ENCODE peak calls at places on chromosomes 5 and 9, in eight cellular contexts. One of them, this sample, is unnamed. For H3K4me1 and H3K27me3, the result is how much of the 10 kb centered on the place peaks cover.

GRCh38 chr9:38039907-38040682 is 28.9 kb downstream of the SHB start:
- DNase-seq in astrocyte: no peak
- DNase-seq in neuronal stem cell: no peak
- DNase-seq in H9: no peak
- DNase-seq in CD8-positive, alpha-beta memory T cell: no peak
- DNase-seq in aorta: no peak
- DNase-seq in lower lobe of right lung: no peak
- DNase-seq in effector memory CD4-positive, alpha-beta T cell: no peak
- DNase-seq in this sample: no peak

GRCh38 chr5:102961671-102962070 is 158.3 kb downstream of the GIN1 start:
- DNase-seq in astrocyte: no peak
- DNase-seq in neuronal stem cell: no peak
- DNase-seq in H9: no peak
- DNase-seq in CD8-positive, alpha-beta memory T cell: no peak
- DNase-seq in aorta: no peak
- DNase-seq in lower lobe of right lung: no peak
- DNase-seq in effector memory CD4-positive, alpha-beta T cell: no peak
- DNase-seq in this sample: no peak

GRCh38 chr5:159021360-159022177 is 78.1 kb downstream of the EBF1 start:
- DNase-seq in astrocyte: no peak
- DNase-seq in neuronal stem cell: no peak
- DNase-seq in H9: no peak
- DNase-seq in CD8-positive, alpha-beta memory T cell: no peak
- DNase-seq in aorta: no peak
- DNase-seq in lower lobe of right lung: no peak
- DNase-seq in effector memory CD4-positive, alpha-beta T cell: no peak
- DNase-seq in this sample: no peak

GRCh38 chr5:133337795-133338445 is 274.4 kb downstream of the FSTL4 start:
- DNase-seq in astrocyte: no peak
- DNase-seq in neuronal stem cell: no peak
- DNase-seq in H9: no peak
- DNase-seq in CD8-positive, alpha-beta memory T cell: no peak
- DNase-seq in aorta: peak
- DNase-seq in lower lobe of right lung: no peak
- DNase-seq in effector memory CD4-positive, alpha-beta T cell: no peak
- DNase-seq in this sample: no peak

GRCh38 chr5:17012289-17012688 is 76.2 kb upstream of the MYO10 start:
- DNase-seq in astrocyte: peak
- DNase-seq in neuronal stem cell: no peak
- DNase-seq in H9: no peak
- DNase-seq in CD8-positive, alpha-beta memory T cell: no peak
- DNase-seq in aorta: no peak
- DNase-seq in lower lobe of right lung: no peak
- DNase-seq in effector memory CD4-positive, alpha-beta T cell: no peak
- DNase-seq in this sample: peak

GRCh38 chr5:133526368-133526767 is 86.0 kb downstream of the FSTL4 start:
- DNase-seq in astrocyte: no peak
- DNase-seq in neuronal stem cell: no peak
- DNase-seq in H9: no peak
- DNase-seq in CD8-positive, alpha-beta memory T cell: no peak
- DNase-seq in aorta: no peak
- DNase-seq in lower lobe of right lung: no peak
- DNase-seq in effector memory CD4-positive, alpha-beta T cell: no peak
- DNase-seq in this sample: no peak

GRCh38 chr5:173326501-173326960 is 1.7 kb downstream of the STC2 start:
- DNase-seq in astrocyte: peak
- DNase-seq in neuronal stem cell: no peak
- DNase-seq in H9: no peak
- DNase-seq in CD8-positive, alpha-beta memory T cell: no peak
- DNase-seq in aorta: no peak
- DNase-seq in lower lobe of right lung: no peak
- DNase-seq in effector memory CD4-positive, alpha-beta T cell: no peak
- DNase-seq in this sample: peak

GRCh38 chr9:89029788-89030187 is 38.5 kb downstream of the S1PR3 start:
- DNase-seq in astrocyte: no peak
- DNase-seq in neuronal stem cell: no peak
- DNase-seq in H9: no peak
- DNase-seq in CD8-positive, alpha-beta memory T cell: no peak
- DNase-seq in aorta: no peak
- DNase-seq in lower lobe of right lung: no peak
- DNase-seq in effector memory CD4-positive, alpha-beta T cell: no peak
- DNase-seq in this sample: no peak

GRCh38 chr5:174083041-174083827 is 37.7 kb downstream of the NSG2 start:
- DNase-seq in astrocyte: no peak
- DNase-seq in neuronal stem cell: no peak
- DNase-seq in H9: no peak
- DNase-seq in CD8-positive, alpha-beta memory T cell: no peak
- DNase-seq in aorta: no peak
- DNase-seq in lower lobe of right lung: no peak
- DNase-seq in effector memory CD4-positive, alpha-beta T cell: no peak
- DNase-seq in this sample: no peak

GRCh38 chr5:121793791-121794190 is 57.9 kb upstream of the FTMT start:
- DNase-seq in astrocyte: no peak
- DNase-seq in neuronal stem cell: no peak
- DNase-seq in H9: no peak
- DNase-seq in CD8-positive, alpha-beta memory T cell: no peak
- DNase-seq in aorta: no peak
- DNase-seq in lower lobe of right lung: no peak
- DNase-seq in effector memory CD4-positive, alpha-beta T cell: no peak
- DNase-seq in this sample: no peak

GRCh38 chr9:88991066-88992030 is at the start of gene S1PR3:
- DNase-seq in astrocyte: no peak
- DNase-seq in neuronal stem cell: peak
- DNase-seq in H9: peak
- DNase-seq in CD8-positive, alpha-beta memory T cell: no peak
- DNase-seq in aorta: peak
- DNase-seq in lower lobe of right lung: peak
- DNase-seq in effector memory CD4-positive, alpha-beta T cell: no peak
- DNase-seq in this sample: peak

GRCh38 chr9:82488702-82489578 is 500.4 kb downstream of the SPATA31D1 start:
- DNase-seq in astrocyte: peak
- DNase-seq in neuronal stem cell: no peak
- DNase-seq in H9: no peak
- DNase-seq in CD8-positive, alpha-beta memory T cell: no peak
- DNase-seq in aorta: no peak
- DNase-seq in lower lobe of right lung: no peak
- DNase-seq in effector memory CD4-positive, alpha-beta T cell: no peak
- DNase-seq in this sample: peak

GRCh38 chr9:82490019-82490499 is 501.5 kb downstream of the SPATA31D1 start:
- DNase-seq in astrocyte: peak
- DNase-seq in neuronal stem cell: no peak
- DNase-seq in H9: no peak
- DNase-seq in CD8-positive, alpha-beta memory T cell: no peak
- DNase-seq in aorta: no peak
- DNase-seq in lower lobe of right lung: no peak
- DNase-seq in effector memory CD4-positive, alpha-beta T cell: no peak
- DNase-seq in this sample: peak

GRCh38 chr9:82491604-82492003 is 503.0 kb downstream of the SPATA31D1 start:
- DNase-seq in astrocyte: peak
- DNase-seq in neuronal stem cell: no peak
- DNase-seq in H9: no peak
- DNase-seq in CD8-positive, alpha-beta memory T cell: no peak
- DNase-seq in aorta: no peak
- DNase-seq in lower lobe of right lung: no peak
- DNase-seq in effector memory CD4-positive, alpha-beta T cell: no peak
- DNase-seq in this sample: no peak

GRCh38 chr9:82489579-82489915 is 501.0 kb downstream of the SPATA31D1 start:
- DNase-seq in astrocyte: peak
- DNase-seq in neuronal stem cell: no peak
- DNase-seq in H9: no peak
- DNase-seq in CD8-positive, alpha-beta memory T cell: no peak
- DNase-seq in aorta: no peak
- DNase-seq in lower lobe of right lung: no peak
- DNase-seq in effector memory CD4-positive, alpha-beta T cell: no peak
- DNase-seq in this sample: peak

DNA sequence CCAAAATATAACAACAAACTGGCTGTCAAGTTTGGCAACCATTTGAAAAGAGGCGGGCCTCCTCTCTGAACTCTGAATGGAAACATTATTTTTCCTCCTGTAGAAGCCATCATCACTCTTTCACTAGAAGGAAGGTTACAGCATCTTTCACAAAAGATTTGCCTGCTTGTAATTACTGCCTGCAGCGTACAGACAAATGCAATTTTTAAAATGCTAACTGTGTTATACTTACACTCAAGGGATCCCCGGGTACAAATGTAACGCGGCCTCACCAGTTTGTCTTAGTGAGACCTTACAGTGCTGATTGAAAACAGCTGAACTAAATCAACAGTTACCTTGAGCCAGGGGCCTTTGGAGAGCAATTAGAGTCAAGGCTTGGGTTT is 499.7 kb downstream of the SPATA31D1 start:
- DNase-seq in astrocyte: no peak
- DNase-seq in neuronal stem cell: no peak
- DNase-seq in H9: no peak
- DNase-seq in CD8-positive, alpha-beta memory T cell: no peak
- DNase-seq in aorta: no peak
- DNase-seq in lower lobe of right lung: no peak
- DNase-seq in effector memory CD4-positive, alpha-beta T cell: no peak
- DNase-seq in this sample: no peak
- H3K27ac ChIP-seq in astrocyte: peak
- H3K27ac ChIP-seq in neuronal stem cell: no peak
- H3K27ac ChIP-seq in H9: no peak
- H3K27ac ChIP-seq in CD8-positive, alpha-beta memory T cell: no peak
- H3K27ac ChIP-seq in aorta: no peak
- H3K27ac ChIP-seq in lower lobe of right lung: no peak
- H3K27ac ChIP-seq in effector memory CD4-positive, alpha-beta T cell: no peak
- H3K27ac ChIP-seq in this sample: no peak

GRCh38 chr9:114385412-114386181 is 2.2 kb downstream of the AKNA start:
- DNase-seq in astrocyte: peak
- DNase-seq in neuronal stem cell: no peak
- DNase-seq in H9: peak
- DNase-seq in CD8-positive, alpha-beta memory T cell: peak
- DNase-seq in aorta: peak
- DNase-seq in lower lobe of right lung: peak
- DNase-seq in effector memory CD4-positive, alpha-beta T cell: peak
- DNase-seq in this sample: peak
- H3K4me1 ChIP-seq in astrocyte: under half
- H3K4me1 ChIP-seq in neuronal stem cell: under half
- H3K4me1 ChIP-seq in H9: under half
- H3K4me1 ChIP-seq in CD8-positive, alpha-beta memory T cell: half or more
- H3K4me1 ChIP-seq in aorta: under half
- H3K4me1 ChIP-seq in lower lobe of right lung: half or more
- H3K4me1 ChIP-seq in effector memory CD4-positive, alpha-beta T cell: half or more
- H3K4me1 ChIP-seq in this sample: under half

DNA sequence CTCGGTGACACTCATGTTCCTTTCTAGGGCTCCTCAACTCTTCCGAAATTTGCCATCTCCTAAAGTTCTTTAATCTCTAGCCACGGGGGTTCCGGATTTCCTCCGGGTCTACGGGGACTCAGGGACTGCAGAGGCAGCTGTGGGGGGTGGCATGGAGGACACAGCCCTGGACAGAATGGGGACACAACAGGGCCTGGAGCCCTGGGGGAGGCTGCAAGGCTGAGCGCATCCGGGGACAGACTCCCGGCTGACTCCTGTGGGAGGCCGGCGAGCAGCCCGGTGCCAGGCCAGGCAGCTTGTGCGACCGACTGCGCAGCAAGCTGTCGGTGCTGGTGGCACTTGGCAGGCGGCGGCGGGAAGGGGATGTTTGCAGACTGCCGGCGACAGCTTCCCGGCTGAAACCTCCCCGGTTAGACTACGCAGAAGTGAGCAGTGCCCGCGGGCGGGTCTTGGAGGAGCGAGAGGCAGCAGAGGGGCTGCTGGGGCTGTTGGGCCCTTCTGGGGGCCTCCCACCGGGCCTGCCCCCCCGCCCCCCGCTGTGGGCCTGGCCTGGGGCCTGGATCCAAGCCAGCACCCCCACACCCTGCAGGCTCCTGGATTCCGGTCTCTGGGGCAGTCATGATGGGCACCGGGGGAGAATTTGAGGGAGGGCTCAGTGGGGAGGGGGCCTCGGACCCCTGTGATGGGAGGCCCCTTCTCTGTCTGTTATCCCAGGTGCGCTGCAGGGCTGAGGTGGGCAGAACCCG is 28.7 kb upstream of the UBAC1 start:
- DNase-seq in astrocyte: no peak
- DNase-seq in neuronal stem cell: no peak
- DNase-seq in H9: no peak
- DNase-seq in CD8-positive, alpha-beta memory T cell: no peak
- DNase-seq in aorta: no peak
- DNase-seq in lower lobe of right lung: peak
- DNase-seq in effector memory CD4-positive, alpha-beta T cell: no peak
- DNase-seq in this sample: no peak
- H3K27me3 ChIP-seq in astrocyte: under half
- H3K27me3 ChIP-seq in neuronal stem cell: under half
- H3K27me3 ChIP-seq in H9: under half
- H3K27me3 ChIP-seq in CD8-positive, alpha-beta memory T cell: under half
- H3K27me3 ChIP-seq in aorta: under half
- H3K27me3 ChIP-seq in lower lobe of right lung: under half
- H3K27me3 ChIP-seq in effector memory CD4-positive, alpha-beta T cell: under half
- H3K27me3 ChIP-seq in this sample: half or more

GRCh38 chr9:113588936-113589335 is 125.4 kb downstream of the RGS3 start:
- DNase-seq in astrocyte: no peak
- DNase-seq in neuronal stem cell: no peak
- DNase-seq in H9: no peak
- DNase-seq in CD8-positive, alpha-beta memory T cell: no peak
- DNase-seq in aorta: peak
- DNase-seq in lower lobe of right lung: peak
- DNase-seq in effector memory CD4-positive, alpha-beta T cell: no peak
- DNase-seq in this sample: no peak

GRCh38 chr9:113588242-113588810 is 124.8 kb downstream of the RGS3 start:
- DNase-seq in astrocyte: no peak
- DNase-seq in neuronal stem cell: no peak
- DNase-seq in H9: no peak
- DNase-seq in CD8-positive, alpha-beta memory T cell: no peak
- DNase-seq in aorta: peak
- DNase-seq in lower lobe of right lung: peak
- DNase-seq in effector memory CD4-positive, alpha-beta T cell: no peak
- DNase-seq in this sample: no peak

GRCh38 chr9:113589407-113589806 is 125.9 kb downstream of the RGS3 start:
- DNase-seq in astrocyte: no peak
- DNase-seq in neuronal stem cell: no peak
- DNase-seq in H9: no peak
- DNase-seq in CD8-positive, alpha-beta memory T cell: no peak
- DNase-seq in aorta: peak
- DNase-seq in lower lobe of right lung: peak
- DNase-seq in effector memory CD4-positive, alpha-beta T cell: no peak
- DNase-seq in this sample: no peak

GRCh38 chr9:113585555-113585954 is 122.0 kb downstream of the RGS3 start:
- DNase-seq in astrocyte: no peak
- DNase-seq in neuronal stem cell: no peak
- DNase-seq in H9: no peak
- DNase-seq in CD8-positive, alpha-beta memory T cell: no peak
- DNase-seq in aorta: peak
- DNase-seq in lower lobe of right lung: no peak
- DNase-seq in effector memory CD4-positive, alpha-beta T cell: no peak
- DNase-seq in this sample: peak

DNA sequence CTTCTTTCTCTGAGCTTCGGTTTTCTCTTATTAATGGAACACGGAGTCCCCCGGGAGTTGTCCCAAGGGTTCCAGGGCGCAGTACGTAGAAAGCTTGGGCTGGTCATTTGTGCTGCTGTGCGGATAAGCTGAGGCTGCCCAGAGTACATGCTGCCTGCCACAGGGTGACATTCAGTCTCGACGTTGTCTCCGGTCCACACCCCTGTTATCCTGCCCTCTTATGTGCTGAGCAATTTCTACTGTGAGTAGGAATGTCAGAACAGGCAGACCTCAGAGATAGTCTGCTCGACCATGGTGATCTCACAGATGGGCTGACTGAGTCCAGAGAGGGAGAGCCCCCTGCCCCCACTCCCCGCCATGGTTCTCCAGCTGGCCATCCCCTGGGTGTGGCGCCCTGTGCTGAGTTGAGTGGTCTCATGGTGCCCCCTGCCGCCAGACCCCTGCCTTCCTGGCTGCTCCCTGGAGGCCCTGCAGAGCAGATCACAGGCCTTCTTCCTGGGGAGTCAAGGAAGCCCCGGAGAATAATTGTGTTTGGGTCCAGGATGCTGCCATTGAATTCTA is 124.0 kb downstream of the RGS3 start:
- DNase-seq in astrocyte: no peak
- DNase-seq in neuronal stem cell: no peak
- DNase-seq in H9: peak
- DNase-seq in CD8-positive, alpha-beta memory T cell: no peak
- DNase-seq in aorta: peak
- DNase-seq in lower lobe of right lung: peak
- DNase-seq in effector memory CD4-positive, alpha-beta T cell: no peak
- DNase-seq in this sample: no peak
- H3K27ac ChIP-seq in astrocyte: no peak
- H3K27ac ChIP-seq in neuronal stem cell: no peak
- H3K27ac ChIP-seq in H9: no peak
- H3K27ac ChIP-seq in CD8-positive, alpha-beta memory T cell: no peak
- H3K27ac ChIP-seq in aorta: no peak
- H3K27ac ChIP-seq in lower lobe of right lung: peak
- H3K27ac ChIP-seq in effector memory CD4-positive, alpha-beta T cell: no peak
- H3K27ac ChIP-seq in this sample: no peak

This sample was measured in foreskin keratinocyte.